ENCODE peak calls at places on chromosomes 12 and 14, in four cellular contexts. H is HepG2, J is K562, X is GM12878. G is an unnamed sample.

GRCh38 chr12:92445253-92446081 is 257.3 kb upstream of the PLEKHG7 start:
- DNase-seq in H (no peak), J (no peak), X (peak), G (no peak)

GRCh38 chr12:40107803-40108620 is 2.1 kb upstream of the SLC2A13 start:
- DNase-seq in H (no peak), J (no peak), X (no peak), G (no peak)

GRCh38 chr12:3802721-3803120 is 49.8 kb upstream of the CRACR2A start:
- DNase-seq in H (no peak), J (no peak), X (no peak), G (no peak)

GRCh38 chr12:54277823-54278276 is 2.1 kb downstream of the CBX5 start:
- DNase-seq in H (no peak), J (no peak), X (no peak), G (no peak)

GRCh38 chr12:106304001-106304421 is 1.5 kb downstream of the TCP11L2 start:
- DNase-seq in H (no peak), J (no peak), X (no peak), G (no peak)

GRCh38 chr12:49264466-49264872 is 413 bp upstream of the TUBA1C start:
- DNase-seq in H (no peak), J (peak), X (no peak), G (no peak)

GRCh38 chr12:131784909-131785762 is 43.1 kb upstream of the MMP17 start:
- DNase-seq in H (no peak), J (no peak), X (no peak), G (no peak)

GRCh38 chr12:6866163-6866919 is 990 bp upstream of the TPI1 start:
- DNase-seq in H (no peak), J (peak), X (no peak), G (peak)

GRCh38 chr12:67193705-67194104 is 75.5 kb upstream of the CAND1 start:
- DNase-seq in H (peak), J (peak), X (no peak), G (no peak)

GRCh38 chr12:130162267-130162666 is at the start of gene FZD10:
- DNase-seq in H (no peak), J (no peak), X (no peak), G (peak)
- TF ChIP-seq ZNF274 in H (no peak), J (no peak), X (no peak), G (no peak)

GRCh38 chr12:124230789-124231188 is 64.1 kb upstream of the RFLNA start:
- DNase-seq in H (no peak), J (no peak), X (no peak), G (no peak)

GRCh38 chr12:124232654-124232987 is 62.3 kb upstream of the RFLNA start:
- DNase-seq in H (no peak), J (no peak), X (no peak), G (no peak)

GRCh38 chr12:124230117-124230757 is 64.7 kb upstream of the RFLNA start:
- DNase-seq in H (no peak), J (no peak), X (no peak), G (no peak)

GRCh38 chr12:124233041-124233836 is 61.7 kb upstream of the RFLNA start:
- DNase-seq in H (no peak), J (no peak), X (no peak), G (no peak)

GRCh38 chr12:124231980-124232653 is 62.8 kb upstream of the RFLNA start:
- DNase-seq in H (no peak), J (no peak), X (no peak), G (no peak)
- TF ChIP-seq BRCA1 in H (no peak), J (no peak), X (no peak), G (no peak)

DNA sequence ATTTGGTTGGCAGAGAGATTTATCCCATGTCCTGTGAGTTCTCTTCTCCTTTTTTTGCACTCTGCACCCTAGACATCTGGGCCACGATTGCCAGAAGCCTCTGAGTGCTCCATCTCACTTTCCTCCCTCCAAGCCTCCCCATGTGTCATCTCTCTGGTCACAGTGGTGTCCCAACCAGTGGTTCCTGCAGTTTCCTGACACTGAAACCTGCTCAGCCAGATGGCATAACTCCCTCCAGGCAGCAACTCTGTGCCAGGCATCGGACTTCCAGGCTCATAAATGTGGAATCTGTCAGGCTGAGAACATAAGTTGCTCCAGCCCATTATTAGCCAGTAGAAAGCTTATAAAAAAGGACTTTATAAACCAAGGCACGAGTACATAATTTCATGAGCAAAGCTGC is 194.2 kb downstream of the DACT1 start:
- DNase-seq in H (no peak), J (no peak), X (no peak), G (no peak)
- TF ChIP-seq ZNF274 in H (no peak), J (no peak), X (no peak), G (no peak)

GRCh38 chr12:28699029-28699428 is 450.0 kb upstream of the FAR2 start:
- DNase-seq in H (no peak), J (no peak), X (no peak), G (no peak)
- TF ChIP-seq BRCA1 in H (no peak), J (no peak), X (no peak), G (no peak)

GRCh38 chr12:89153341-89153740 is 199.0 kb downstream of the DUSP6 start:
- DNase-seq in H (no peak), J (no peak), X (no peak), G (no peak)
- TF ChIP-seq ZNF274 in H (no peak), J (no peak), X (no peak), G (no peak)

GRCh38 chr14:90781344-90781761 is 34.9 kb downstream of the TTC7B start:
- DNase-seq in H (no peak), J (no peak), X (no peak), G (no peak)
- TF ChIP-seq BRCA1 in H (no peak), J (no peak), X (no peak), G (no peak)

GRCh38 chr12:194276-194675 is 19.7 kb downstream of the SLC6A12 start:
- DNase-seq in H (no peak), J (no peak), X (no peak), G (no peak)
- TF ChIP-seq ZNF274 in H (no peak), J (no peak), X (no peak), G (no peak)

GRCh38 chr14:101858791-101859537 is 97.5 kb downstream of the PPP2R5C start:
- DNase-seq in H (no peak), J (no peak), X (no peak), G (no peak)
- TF ChIP-seq BRCA1 in H (no peak), J (no peak), X (no peak), G (no peak)